ENCODE peak calls at places on chromosomes 6 and 20, in five cellular contexts. R is right cardiac atrium, Q is tibial artery, I is adipocyte, B is psoas muscle. M is an unnamed sample.

GRCh38 chr6:35247642-35248231 is 11.8 kb upstream of the ZNF76 start:
- DNase-seq in R (no peak), Q (no peak), I (no peak), B (no peak), M (no peak)

GRCh38 chr6:97292671-97293070 is 9.7 kb upstream of the MMS22L start:
- DNase-seq in R (no peak), Q (no peak), I (no peak), B (no peak), M (no peak)

GRCh38 chr20:48295445-48295903 is 510.2 kb upstream of the SULF2 start:
- DNase-seq in R (no peak), Q (no peak), I (peak; percentile 94), B (no peak), M (peak; percentile 88)

GRCh38 chr6:68038815-68039408 is 596.2 kb upstream of the ADGRB3 start:
- DNase-seq in R (no peak), Q (no peak), I (no peak), B (no peak), M (no peak)

GRCh38 chr6:48080227-48081009 is 30.6 kb downstream of the PTCHD4 start:
- DNase-seq in R (no peak), Q (no peak), I (peak; percentile 17), B (no peak), M (no peak)

GRCh38 chr6:89369009-89369408 is 16.5 kb upstream of the UBE2J1 start:
- DNase-seq in R (peak; percentile 61), Q (no peak), I (peak; percentile 59), B (no peak), M (peak; percentile 54)

GRCh38 chr6:7727951-7728854 is 2.3 kb downstream of the BMP6 start:
- DNase-seq in R (peak; percentile 37), Q (no peak), I (peak; percentile 52), B (no peak), M (peak; percentile 20)

GRCh38 chr20:58457083-58457680 is 58.0 kb downstream of the APCDD1L start:
- DNase-seq in R (no peak), Q (no peak), I (peak; percentile 19), B (no peak), M (no peak)

GRCh38 chr20:49285813-49286494 is 8.1 kb upstream of the ZNFX1 start:
- DNase-seq in R (no peak), Q (no peak), I (no peak), B (no peak), M (no peak)

GRCh38 chr6:138410972-138411667 is 7.1 kb downstream of the HEBP2 start:
- DNase-seq in R (no peak), Q (no peak), I (peak; percentile 41), B (no peak), M (peak; percentile 94)

GRCh38 chr6:12136905-12137304 is 124.8 kb downstream of the HIVEP1 start:
- DNase-seq in R (no peak), Q (no peak), I (peak; percentile 63), B (no peak), M (no peak)

GRCh38 chr20:8020314-8021079 is 936 bp upstream of the TMX4 start:
- DNase-seq in R (no peak), Q (no peak), I (peak; percentile 4), B (no peak), M (peak; percentile 32)

GRCh38 chr6:122678841-122679240 is 68.6 kb downstream of the PKIB start:
- DNase-seq in R (no peak), Q (no peak), I (no peak), B (no peak), M (no peak)

GRCh38 chr6:110039996-110040383 is 61.9 kb downstream of the GPR6 start:
- DNase-seq in R (no peak), Q (no peak), I (peak; percentile 37), B (no peak), M (peak; percentile 15)

GRCh38 chr6:56954389-56955170 is at the start of gene BEND6:
- DNase-seq in R (peak; percentile 45), Q (peak; percentile 22), I (peak; percentile 95), B (peak; percentile 62), M (peak; percentile 67)
- H3K4me1 ChIP-seq in R (no peaks in the 10 kb centered on the region), Q (no peaks in the 10 kb centered on the region), I (peaks cover 61% of the 10 kb centered on the region), B (peaks cover 7% of the 10 kb centered on the region), M (peaks cover 37% of the 10 kb centered on the region)

GRCh38 chr6:156851447-156851846 is 74.3 kb downstream of the ARID1B start:
- DNase-seq in R (no peak), Q (no peak), I (no peak), B (no peak), M (no peak)

GRCh38 chr6:156848533-156848932 is 71.4 kb downstream of the ARID1B start:
- DNase-seq in R (peak; percentile 65), Q (no peak), I (no peak), B (peak; percentile 48), M (no peak)

GRCh38 chr6:156848123-156848522 is 70.9 kb downstream of the ARID1B start:
- DNase-seq in R (no peak), Q (no peak), I (no peak), B (no peak), M (no peak)

GRCh38 chr6:156850356-156850755 is 73.2 kb downstream of the ARID1B start:
- DNase-seq in R (no peak), Q (no peak), I (no peak), B (no peak), M (no peak)

GRCh38 chr6:156849806-156850205 is 72.6 kb downstream of the ARID1B start:
- DNase-seq in R (no peak), Q (no peak), I (no peak), B (no peak), M (no peak)
- H3K4me1 ChIP-seq in R (peaks cover 25% of the 10 kb centered on the region), Q (no peaks in the 10 kb centered on the region), I (peaks cover 23% of the 10 kb centered on the region), B (peaks cover 94% of the 10 kb centered on the region), M (no peaks in the 10 kb centered on the region)

DNA sequence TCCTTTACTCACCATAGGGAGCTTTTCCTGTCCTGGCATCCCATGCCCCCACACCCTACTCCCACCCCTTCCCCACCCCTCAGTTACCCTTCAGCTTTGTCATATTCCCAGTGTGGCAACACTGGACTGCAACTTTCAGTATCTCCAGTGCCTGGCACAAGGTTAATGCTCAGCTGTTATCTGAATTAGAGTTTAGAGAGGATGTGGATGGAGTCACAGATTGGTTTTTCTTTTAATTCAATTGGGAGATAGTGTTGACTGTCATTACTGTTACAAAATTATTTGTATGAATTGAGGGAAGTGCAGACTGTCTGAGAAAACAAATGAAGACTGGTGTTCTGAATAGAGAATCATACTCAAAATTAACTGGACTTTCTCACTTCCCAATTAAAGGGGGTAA is 89.9 kb downstream of the TULP4 start:
- DNase-seq in R (no peak), Q (no peak), I (no peak), B (no peak), M (no peak)
- H3K4me1 ChIP-seq in R (peaks cover 8% of the 10 kb centered on the region), Q (no peaks in the 10 kb centered on the region), I (peaks cover 7% of the 10 kb centered on the region), B (peaks cover 22% of the 10 kb centered on the region), M (peaks cover 18% of the 10 kb centered on the region)

GRCh38 chr6:143675946-143676345 is 1.8 kb upstream of the PHACTR2 start:
- DNase-seq in R (no peak), Q (no peak), I (peak; percentile 80), B (no peak), M (no peak)
- H3K4me1 ChIP-seq in R (peaks cover 4% of the 10 kb centered on the region), Q (no peaks in the 10 kb centered on the region), I (peaks cover 51% of the 10 kb centered on the region), B (peaks cover 5% of the 10 kb centered on the region), M (peaks cover 38% of the 10 kb centered on the region)

DNA sequence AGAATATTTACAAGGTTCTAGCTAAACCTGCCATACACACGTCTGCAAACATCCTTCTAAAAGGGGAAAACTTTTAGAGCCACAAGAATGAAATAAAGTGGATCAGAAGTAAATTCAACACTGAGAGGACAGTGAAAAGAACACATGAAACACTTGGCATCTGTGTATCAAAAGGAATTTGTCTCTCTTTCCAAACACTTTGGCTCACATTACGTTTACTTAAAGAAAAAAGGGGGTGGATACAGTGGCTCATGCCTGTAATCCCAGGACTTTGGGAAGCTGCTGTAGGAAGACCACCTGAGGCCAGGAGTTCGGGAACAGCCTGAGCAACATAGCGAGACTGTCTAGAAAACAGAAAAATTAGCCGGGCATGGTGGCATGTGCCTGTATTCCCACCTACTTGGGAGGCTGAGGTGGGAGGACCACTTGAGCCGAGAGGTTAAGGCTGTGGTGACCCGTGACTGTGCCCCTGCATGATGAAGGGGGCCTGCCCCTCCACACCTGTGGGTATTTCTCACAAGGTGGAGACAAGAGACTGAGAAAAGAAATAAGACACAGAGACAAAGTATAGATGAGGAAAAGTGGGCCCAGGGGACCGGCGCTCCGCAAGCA is 35.4 kb downstream of the NINL start:
- DNase-seq in R (no peak), Q (no peak), I (peak; percentile 80), B (no peak), M (no peak)
- H3K4me1 ChIP-seq in R (no peaks in the 10 kb centered on the region), Q (no peaks in the 10 kb centered on the region), I (peaks cover 22% of the 10 kb centered on the region), B (no peaks in the 10 kb centered on the region), M (no peaks in the 10 kb centered on the region)

DNA sequence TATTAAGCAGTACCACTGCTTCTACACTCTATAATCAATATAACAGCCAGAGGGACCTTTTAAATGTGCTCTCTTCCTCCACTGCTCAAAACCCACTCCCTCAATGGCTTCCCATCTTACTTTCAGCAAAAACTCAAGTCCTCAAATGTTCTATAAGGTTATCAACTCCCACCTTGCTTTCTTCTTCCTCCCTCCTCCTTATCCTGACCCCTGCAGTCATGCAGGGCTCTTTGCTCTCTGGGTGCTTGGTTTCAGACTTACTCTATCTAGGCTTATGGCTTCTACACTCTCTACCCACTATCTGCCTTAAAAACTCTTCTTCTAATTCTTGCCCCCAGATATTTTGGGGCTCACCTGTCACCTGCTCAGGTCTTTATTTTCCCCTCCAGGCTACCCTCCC is 5.3 kb downstream of the ARHGAP18 start:
- DNase-seq in R (no peak), Q (no peak), I (no peak), B (no peak), M (no peak)
- H3K4me1 ChIP-seq in R (peaks cover 5% of the 10 kb centered on the region), Q (no peaks in the 10 kb centered on the region), I (peaks cover 46% of the 10 kb centered on the region), B (peaks cover 33% of the 10 kb centered on the region), M (peaks cover 38% of the 10 kb centered on the region)

GRCh38 chr6:45589367-45589766 is 211.6 kb upstream of the SUPT3H start:
- DNase-seq in R (no peak), Q (no peak), I (no peak), B (no peak), M (no peak)

GRCh38 chr6:45591816-45592359 is 214.2 kb upstream of the SUPT3H start:
- DNase-seq in R (no peak), Q (no peak), I (no peak), B (no peak), M (no peak)

GRCh38 chr6:45591306-45591705 is 213.6 kb upstream of the SUPT3H start:
- DNase-seq in R (no peak), Q (no peak), I (peak; percentile 22), B (no peak), M (peak; percentile 78)

GRCh38 chr6:45590225-45590624 is 212.5 kb upstream of the SUPT3H start:
- DNase-seq in R (no peak), Q (no peak), I (peak; percentile 21), B (no peak), M (peak; percentile 95)

GRCh38 chr6:45590751-45591184 is 213.0 kb upstream of the SUPT3H start:
- DNase-seq in R (no peak), Q (no peak), I (peak; percentile 8), B (no peak), M (no peak)
- H3K4me1 ChIP-seq in R (peaks cover 3% of the 10 kb centered on the region), Q (no peaks in the 10 kb centered on the region), I (peaks cover 12% of the 10 kb centered on the region), B (peaks cover 15% of the 10 kb centered on the region), M (peaks cover 47% of the 10 kb centered on the region)